ENCODE peak calls at places on chromosomes 7 and 10, in five cellular contexts. B is fibroblast of lung, X is A549, A is AG09309, E is fibroblast of the aortic adventitia. F is an unnamed sample.

GRCh38 chr7:24896031-24896433 is 83.9 kb downstream of the OSBPL3 start:
- DNase-seq in X (no peak), B (no peak), E (no peak), A (no peak), F (no peak)

GRCh38 chr10:90751107-90751997 is 106.5 kb downstream of the HTR7 start:
- DNase-seq in A (no peak), X (peak; percentile 63), E (peak; percentile 61), B (peak; percentile 55), F (no peak)

GRCh38 chr7:28473567-28474266 is 61.4 kb downstream of the CREB5 start:
- DNase-seq in X (no peak), E (no peak), B (no peak), A (no peak), F (no peak)

GRCh38 chr7:74288034-74288881 is 949 bp upstream of the CLIP2 start:
- DNase-seq in E (no peak), X (no peak), A (no peak), B (peak; percentile 34), F (no peak)

GRCh38 chr7:132386249-132386681 is 190.0 kb downstream of the PLXNA4 start:
- DNase-seq in B (no peak), A (no peak), E (peak; percentile 66), X (no peak), F (no peak)

GRCh38 chr7:66826649-66827048 is 86.1 kb downstream of the RABGEF1 start:
- DNase-seq in A (no peak), B (no peak), X (no peak), E (no peak), F (no peak)

GRCh38 chr10:67015225-67015624 is 89.4 kb downstream of the LRRTM3 start:
- DNase-seq in A (no peak), E (no peak), B (peak; percentile 50), X (no peak), F (no peak)

GRCh38 chr10:71693377-71693776 is 26.2 kb downstream of the C10orf105 start:
- DNase-seq in E (peak; percentile 44), A (no peak), X (no peak), B (no peak), F (no peak)

GRCh38 chr7:131110294-131111080 is 217.2 kb upstream of the MKLN1 start:
- DNase-seq in E (peak; percentile 73), X (no peak), A (no peak), B (peak; percentile 36), F (no peak)

GRCh38 chr7:152162287-152162686 is 136.8 kb downstream of the GALNT11 start:
- DNase-seq in X (no peak), A (no peak), B (no peak), E (no peak), F (no peak)

GRCh38 chr7:142385528-142386340 is 127.9 kb upstream of the PRSS58 start:
- DNase-seq in B (peak; percentile 79), E (peak; percentile 79), X (peak; percentile 34), A (peak; percentile 46), F (no peak)

GRCh38 chr7:22894585-22894984 is 71.9 kb upstream of the TOMM7 start:
- DNase-seq in A (no peak), X (no peak), E (no peak), B (no peak), F (no peak)

DNA sequence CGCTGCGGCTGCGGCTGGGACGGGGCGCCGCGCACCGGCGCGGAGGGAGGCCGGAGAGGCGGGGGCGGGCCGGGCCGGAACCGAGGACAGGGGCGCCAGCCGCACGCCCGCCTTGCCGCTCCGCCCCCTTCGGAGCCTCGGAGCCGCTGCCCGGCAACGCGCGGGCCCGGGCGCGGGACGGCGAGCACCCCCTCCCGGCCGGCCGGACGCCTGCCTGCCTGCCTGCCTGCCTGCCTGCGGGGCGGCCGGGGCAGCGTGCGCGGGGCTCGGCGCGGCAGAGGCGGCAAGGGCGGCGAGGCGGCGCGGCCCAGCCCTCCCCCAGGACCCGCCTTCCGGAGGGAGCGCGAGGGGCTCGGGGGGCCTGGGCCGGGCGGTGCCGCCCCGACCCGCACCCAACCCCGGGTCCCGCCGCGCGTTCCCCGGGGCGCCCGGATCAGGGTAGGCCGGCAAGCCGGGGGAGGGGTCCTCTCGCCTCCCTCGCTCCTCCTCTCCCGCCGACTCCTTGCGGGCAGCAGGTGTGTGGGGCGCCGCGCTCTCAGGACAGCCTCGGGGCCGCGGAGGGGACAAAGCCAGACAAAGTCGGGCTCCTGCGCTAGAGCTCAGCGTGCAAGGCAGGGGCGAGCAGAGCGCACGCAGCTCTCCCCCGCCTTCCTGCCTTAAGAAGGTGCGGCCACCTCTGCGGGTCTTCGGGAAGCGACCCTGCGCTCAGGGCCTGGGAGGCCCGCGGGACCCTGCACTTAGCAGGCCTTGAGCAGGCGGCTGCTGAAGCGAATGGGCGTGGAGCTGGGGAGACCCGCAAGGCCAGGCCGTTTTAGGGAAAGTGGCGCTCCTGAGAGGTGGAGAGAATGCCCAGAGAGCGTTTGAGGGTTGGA is at the start of gene KIAA1549:
- DNase-seq in E (peak; percentile 48), B (peak; percentile 57), A (no peak), X (peak; percentile 67), F (no peak)
- TF ChIP-seq CTCF in E (no peak), B (no peak), A (no peak), X (peak; percentile 68), F (no peak)

GRCh38 chr7:27143022-27143949 is at the start of gene HOXA5:
- DNase-seq in B (peak; percentile 100), X (peak; percentile 95), E (peak; percentile 84), A (no peak), F (no peak)
- H3K4me3 ChIP-seq in B (peak within 1 kb of the TSS; percentile 99), X (peak within 1 kb of the TSS; percentile 72), E (peak within 1 kb of the TSS; percentile 62), A (peak within 1 kb of the TSS; percentile 29), F (no peak within 1 kb of the TSS)

GRCh38 chr7:36048902-36049240 is 104.2 kb upstream of the EEPD1 start:
- DNase-seq in B (no peak), E (no peak), X (no peak), A (no peak), F (no peak)

GRCh38 chr7:36045275-36045674 is 107.8 kb upstream of the EEPD1 start:
- DNase-seq in A (no peak), B (peak; percentile 83), E (peak; percentile 68), X (no peak), F (no peak)

GRCh38 chr7:36045830-36046341 is 107.2 kb upstream of the EEPD1 start:
- DNase-seq in E (no peak), A (no peak), X (no peak), B (no peak), F (no peak)

GRCh38 chr7:36048141-36048901 is 104.7 kb upstream of the EEPD1 start:
- DNase-seq in A (peak; percentile 97), B (peak; percentile 98), E (peak; percentile 99), X (no peak), F (no peak)

DNA sequence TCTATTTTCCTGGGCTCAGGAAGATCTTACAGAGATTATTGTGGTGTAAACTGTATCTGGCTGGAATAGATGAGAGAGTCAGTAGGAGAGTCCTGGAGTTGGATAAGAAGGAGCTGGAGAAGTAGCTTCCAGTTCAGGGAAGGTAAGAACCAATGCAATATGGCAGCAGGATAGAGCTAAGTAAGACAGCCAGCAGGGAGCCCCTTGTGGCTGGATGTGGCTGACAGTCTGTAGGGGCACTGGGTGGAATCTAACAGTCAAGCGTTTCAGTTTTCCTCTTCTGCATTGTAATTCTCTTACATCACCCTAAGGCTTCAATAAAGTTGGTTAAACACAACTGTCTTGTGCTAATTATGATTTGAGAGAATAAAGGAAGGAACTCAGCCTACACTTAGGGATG is 105.8 kb upstream of the EEPD1 start:
- DNase-seq in X (no peak), E (peak; percentile 14), B (no peak), A (no peak), F (no peak)
- TF ChIP-seq CTCF in X (no peak), E (peak; percentile 21), B (peak; percentile 21), A (peak; percentile 33), F (peak; percentile 30)

GRCh38 chr10:30702860-30703259 is 73.3 kb upstream of the LYZL2 start:
- DNase-seq in E (no peak), B (no peak), X (no peak), A (no peak), F (no peak)
- H3K4me3 ChIP-seq in E (no peak overlapping the region), B (no peak overlapping the region), X (no peak overlapping the region), A (no peak overlapping the region), F (no peak overlapping the region)

GRCh38 chr10:97400665-97401454 is at the start of gene RRP12:
- DNase-seq in A (peak; percentile 81), E (peak; percentile 98), X (peak; percentile 99), B (peak; percentile 98), F (peak; percentile 92)
- TF ChIP-seq CTCF in A (peak; percentile 30), E (no peak), X (no peak), B (no peak), F (peak; percentile 27)

GRCh38 chr7:150941351-150941982 is 36.7 kb downstream of the KCNH2 start:
- DNase-seq in A (no peak), E (no peak), X (no peak), B (no peak), F (no peak)
- H3K4me3 ChIP-seq in A (no peak overlapping the region), E (no peak overlapping the region), X (no peak overlapping the region), B (no peak overlapping the region), F (no peak overlapping the region)

DNA sequence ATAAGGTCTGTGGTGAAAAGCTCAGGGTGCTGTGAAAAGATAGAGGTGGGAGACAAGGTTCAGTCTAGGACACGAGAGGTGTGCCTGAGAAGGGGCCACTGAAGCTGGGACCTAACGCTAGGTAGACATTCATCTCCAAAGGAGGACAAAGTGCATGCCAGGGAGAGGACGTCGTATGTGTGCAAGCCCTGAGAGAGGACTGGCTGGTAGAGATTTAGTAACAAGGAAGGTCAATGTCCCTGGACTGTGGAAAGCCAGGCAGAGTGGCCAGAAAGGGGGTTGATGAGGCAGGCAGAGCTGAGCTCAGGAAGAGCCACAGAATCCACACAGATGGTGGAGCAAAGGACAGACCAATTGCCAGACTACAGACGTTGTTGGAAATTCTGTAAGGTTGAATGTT is 817.6 kb downstream of the CCSER2 start:
- DNase-seq in E (no peak), A (no peak), X (no peak), B (no peak), F (no peak)
- TF ChIP-seq CTCF in E (no peak), A (no peak), X (no peak), B (no peak), F (no peak)

DNA sequence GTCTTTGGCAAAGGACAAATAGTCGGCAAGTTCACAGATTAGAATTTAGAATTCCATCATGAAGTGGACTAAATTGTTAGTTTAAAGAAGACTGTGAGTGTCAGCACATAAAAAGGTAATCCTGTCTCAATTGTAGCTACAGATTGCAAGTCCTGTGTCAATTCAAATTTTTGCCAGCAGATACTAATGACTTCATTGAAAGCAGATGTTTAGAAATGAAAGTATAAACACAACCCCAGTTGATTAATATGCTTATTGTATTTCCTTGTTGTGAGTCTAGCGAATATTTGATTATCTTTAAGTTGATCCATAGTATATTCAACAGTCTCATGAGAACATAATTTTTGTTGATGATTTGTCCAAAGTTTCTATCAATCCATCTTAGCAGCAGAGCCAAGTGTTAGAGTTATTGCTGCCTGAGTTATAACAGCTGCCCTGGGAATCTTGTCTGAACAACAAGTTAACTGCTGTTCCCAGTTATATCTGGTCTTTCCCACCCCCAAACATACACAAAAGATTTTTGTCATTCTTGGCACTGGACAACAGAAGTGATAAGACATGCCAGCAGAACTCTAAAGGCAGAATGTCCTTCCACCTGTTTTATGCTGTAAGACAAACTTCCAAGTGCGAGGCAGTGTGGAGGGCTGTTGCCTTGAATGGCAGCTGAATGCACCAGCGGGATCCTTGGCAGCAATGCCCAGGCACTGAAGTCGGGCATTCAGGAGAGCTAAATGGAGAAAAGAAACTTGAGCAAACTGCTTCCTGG is 21.3 kb upstream of the HERPUD2 start:
- DNase-seq in E (peak; percentile 76), X (no peak), B (peak; percentile 24), A (no peak), F (no peak)
- H3K4me3 ChIP-seq in E (peak overlapping the region; percentile 40), X (no peak overlapping the region), B (peak overlapping the region; percentile 34), A (no peak overlapping the region), F (no peak overlapping the region)

F was measured in retinal pigment epithelial cell.